ENCODE peak calls at places on chromosome 16, in eight cellular contexts. W is cardiac muscle cell; K is HCT116; G is body of pancreas; Z is dorsolateral prefrontal cortex; V is left ventricle myocardium inferior; A is GM12865; T is CD8-positive, alpha-beta T cell. O is an unnamed sample.

GRCh38 chr16:28904363-28904762 is 20.7 kb downstream of the RABEP2 start:
- DNase-seq in W (no peak), K (no peak), G (no peak), Z (no peak), V (no peak), A (no peak), T (no peak), O (no peak)

GRCh38 chr16:69293401-69293800 is 17.7 kb upstream of the VPS4A start:
- DNase-seq in W (no peak), K (no peak), G (no peak), Z (no peak), V (no peak), A (no peak), T (no peak), O (no peak)

GRCh38 chr16:11552445-11552844 is 34.3 kb downstream of the LITAF start:
- DNase-seq in W (no peak), K (no peak), G (no peak), Z (no peak), V (no peak), A (no peak), T (no peak), O (no peak)

GRCh38 chr16:61926766-61927165 is 109.5 kb downstream of the CDH8 start:
- DNase-seq in W (no peak), K (no peak), G (no peak), Z (no peak), V (no peak), A (no peak), T (no peak), O (peak; percentile 14)

GRCh38 chr16:75258807-75259141 is 7.3 kb upstream of the BCAR1 start:
- DNase-seq in W (no peak), K (no peak), G (no peak), Z (no peak), V (no peak), A (no peak), T (no peak), O (no peak)

GRCh38 chr16:23026777-23027362 is 122.4 kb downstream of the USP31 start:
- DNase-seq in W (peak; percentile 15), K (no peak), G (no peak), Z (no peak), V (no peak), A (peak; percentile 3), T (no peak), O (no peak)

GRCh38 chr16:89922884-89923639 is at the start of gene TUBB3:
- DNase-seq in W (peak; percentile 86), K (peak; percentile 56), G (peak; percentile 64), Z (peak; percentile 91), V (peak; percentile 80), A (peak; percentile 63), T (no peak), O (no peak)

GRCh38 chr16:53435066-53435688 is 906 bp downstream of the RBL2 start:
- DNase-seq in W (peak; percentile 90), K (peak; percentile 81), G (peak; percentile 94), Z (peak; percentile 72), V (peak; percentile 41), A (peak; percentile 90), T (peak; percentile 85), O (peak; percentile 79)

GRCh38 chr16:31360296-31360695 is 5.3 kb downstream of the ITGAX start:
- DNase-seq in W (no peak), K (no peak), G (no peak), Z (peak; percentile 1), V (no peak), A (no peak), T (no peak), O (no peak)

GRCh38 chr16:31355701-31356100 is 725 bp downstream of the ITGAX start:
- DNase-seq in W (no peak), K (no peak), G (no peak), Z (peak; percentile 13), V (no peak), A (no peak), T (no peak), O (no peak)

GRCh38 chr16:31354394-31355291 is at the start of gene ITGAX:
- DNase-seq in W (peak; percentile 61), K (no peak), G (peak; percentile 84), Z (peak; percentile 36), V (peak; percentile 54), A (peak; percentile 80), T (peak; percentile 63), O (peak; percentile 22)

GRCh38 chr16:31356566-31357323 is 1.8 kb downstream of the ITGAX start:
- DNase-seq in W (no peak), K (no peak), G (no peak), Z (peak; percentile 32), V (no peak), A (no peak), T (no peak), O (no peak)

GRCh38 chr16:31357324-31358156 is 2.6 kb downstream of the ITGAX start:
- DNase-seq in W (no peak), K (no peak), G (no peak), Z (peak; percentile 36), V (no peak), A (no peak), T (no peak), O (no peak)
- H3K4me3 ChIP-seq in W (no peak overlapping the region), K (no peak overlapping the region), G (no peak overlapping the region), Z (no peak overlapping the region), V (no peak overlapping the region), A (no peak overlapping the region), T (no peak overlapping the region), O (no peak overlapping the region)

DNA sequence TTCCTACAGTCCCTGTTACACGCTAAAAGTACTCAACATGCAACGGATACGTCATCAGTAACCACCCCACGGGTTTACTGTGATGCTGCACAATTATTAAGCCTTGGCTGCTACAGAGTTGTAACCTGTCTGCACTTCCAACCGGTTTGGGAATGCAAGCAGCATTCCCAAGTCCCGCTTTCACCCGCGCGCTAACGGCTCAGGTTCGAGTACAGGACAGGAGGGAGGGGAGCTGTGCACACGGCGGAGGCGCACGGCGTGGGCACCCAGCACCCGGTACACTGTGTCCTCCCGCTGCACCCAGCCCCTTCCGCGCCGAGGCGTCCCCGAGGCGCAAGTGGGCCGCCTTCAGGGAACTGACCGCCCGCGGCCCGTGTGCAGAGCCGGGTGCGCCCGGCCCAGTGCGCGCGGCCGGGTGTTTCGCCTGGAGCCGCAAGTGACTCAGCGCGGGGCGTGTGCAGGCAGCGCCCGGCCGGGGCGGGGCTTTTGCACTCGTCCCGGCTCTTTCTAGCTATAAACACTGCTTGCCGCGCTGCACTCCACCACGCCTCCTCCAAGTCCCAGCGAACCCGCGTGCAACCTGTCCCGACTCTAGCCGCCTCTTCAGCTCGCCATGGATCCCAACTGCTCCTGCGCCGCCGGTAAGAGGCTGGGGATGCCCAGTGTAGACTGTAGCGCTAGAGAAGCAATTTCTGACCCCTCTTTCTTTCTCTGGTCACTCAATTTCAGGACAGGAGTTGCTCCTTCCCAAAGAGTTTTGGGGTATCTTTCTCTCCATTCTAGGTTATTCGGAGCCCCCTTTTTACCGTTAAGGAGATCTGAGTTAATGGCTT is at the start of gene MT2A:
- DNase-seq in W (peak; percentile 98), K (peak; percentile 95), G (peak; percentile 97), Z (peak; percentile 91), V (peak; percentile 97), A (peak; percentile 95), T (peak; percentile 89), O (peak; percentile 87)
- TF ChIP-seq CTCF in W (no peak), K (no peak), G (no peak), Z (no peak), V (no peak), A (no peak), T (no peak), O (no peak)

GRCh38 chr16:86088287-86088686 is 189.3 kb downstream of the IRF8 start:
- DNase-seq in W (no peak), K (no peak), G (no peak), Z (no peak), V (no peak), A (no peak), T (no peak), O (no peak)

GRCh38 chr16:86089341-86089900 is 190.5 kb downstream of the IRF8 start:
- DNase-seq in W (no peak), K (no peak), G (no peak), Z (peak; percentile 26), V (no peak), A (no peak), T (no peak), O (no peak)

GRCh38 chr16:86090461-86091170 is 191.7 kb downstream of the IRF8 start:
- DNase-seq in W (no peak), K (no peak), G (no peak), Z (peak; percentile 22), V (no peak), A (no peak), T (no peak), O (no peak)

GRCh38 chr16:86088816-86089215 is 189.9 kb downstream of the IRF8 start:
- DNase-seq in W (no peak), K (no peak), G (no peak), Z (peak; percentile 29), V (no peak), A (no peak), T (no peak), O (no peak)

DNA sequence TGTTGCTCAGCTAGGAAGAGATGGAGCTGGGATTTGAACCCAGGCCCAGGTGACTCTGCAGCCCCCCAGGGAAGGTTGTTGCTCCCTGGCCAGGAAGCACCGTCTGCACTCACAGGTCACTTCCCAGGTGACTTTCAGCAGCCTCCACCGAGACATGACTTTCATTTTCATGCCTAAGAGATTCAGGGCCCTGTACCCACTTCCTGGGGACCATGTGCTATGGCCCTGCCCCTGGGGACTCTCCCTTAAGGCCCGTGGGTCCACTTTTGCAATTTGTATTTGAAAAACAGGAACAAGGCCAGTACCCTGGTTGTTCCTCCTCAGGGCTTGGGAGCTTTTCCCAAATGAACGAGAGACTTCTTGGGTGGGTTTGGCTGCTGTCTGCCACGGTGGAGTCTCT is 191.0 kb downstream of the IRF8 start:
- DNase-seq in W (no peak), K (no peak), G (no peak), Z (peak; percentile 21), V (no peak), A (peak; percentile 70), T (no peak), O (no peak)
- H3K4me3 ChIP-seq in W (no peak overlapping the region), K (no peak overlapping the region), G (no peak overlapping the region), Z (no peak overlapping the region), V (no peak overlapping the region), A (no peak overlapping the region), T (no peak overlapping the region), O (no peak overlapping the region)

GRCh38 chr16:5603836-5604235 is 506.2 kb upstream of the EEF2KMT start:
- DNase-seq in W (no peak), K (no peak), G (no peak), Z (no peak), V (no peak), A (no peak), T (no peak), O (no peak)

GRCh38 chr16:5605404-5605803 is 507.8 kb upstream of the EEF2KMT start:
- DNase-seq in W (no peak), K (no peak), G (no peak), Z (no peak), V (no peak), A (no peak), T (no peak), O (no peak)

GRCh38 chr16:5607169-5607568 is 509.6 kb upstream of the EEF2KMT start:
- DNase-seq in W (no peak), K (no peak), G (no peak), Z (no peak), V (no peak), A (no peak), T (no peak), O (no peak)

DNA sequence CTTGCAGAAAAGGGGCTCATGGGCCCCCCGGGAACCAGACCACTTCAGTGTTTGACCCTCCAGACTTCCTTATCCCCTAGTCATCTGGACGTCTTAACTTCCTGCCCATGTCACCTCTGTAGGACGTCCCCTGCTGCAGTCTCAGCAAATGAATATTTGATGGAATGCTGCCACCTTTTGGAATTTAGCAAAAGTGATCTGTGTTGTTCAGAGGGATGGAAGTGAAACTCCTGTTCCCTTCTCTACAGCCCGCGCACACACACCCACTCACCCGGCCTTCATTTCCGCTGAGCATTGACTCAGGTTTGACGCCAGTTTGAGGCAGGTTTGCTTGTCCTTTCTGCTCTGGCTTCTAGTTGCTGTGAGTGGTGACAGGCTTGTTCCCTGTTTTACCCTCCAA is 507.2 kb upstream of the EEF2KMT start:
- DNase-seq in W (no peak), K (peak; percentile 8), G (no peak), Z (no peak), V (no peak), A (peak; percentile 9), T (no peak), O (no peak)
- TF ChIP-seq CTCF in W (no peak), K (peak; percentile 43), G (no peak), Z (peak; percentile 32), V (no peak), A (no peak), T (no peak), O (no peak)

O was measured in retinal pigment epithelial cell.